ENCODE peak calls at places on chromosomes 1 and 21, in ten cellular contexts. P, F, Z, I, T, G, O, X, Q and L are unnamed samples.

GRCh38 chr1:207034998-207035397 is 2.4 kb upstream of the C1orf116 start:
- DNase-seq in P (no peak), F (no peak), Z (no peak), I (no peak), T (no peak), G (no peak), O (peak), X (no peak), Q (no peak), L (no peak)

GRCh38 chr1:67281246-67281645 is 26.4 kb upstream of the IL12RB2 start:
- DNase-seq in P (no peak), F (no peak), Z (no peak), I (no peak), T (no peak), G (no peak), O (no peak), X (no peak), Q (no peak), L (no peak)

GRCh38 chr1:170377011-170377410 is 155.0 kb upstream of the GORAB start:
- DNase-seq in P (no peak), F (no peak), Z (no peak), I (no peak), T (no peak), G (no peak), O (no peak), X (no peak), Q (no peak), L (no peak)

GRCh38 chr1:89149976-89150375 is 24.1 kb upstream of the GBP2 start:
- DNase-seq in P (no peak), F (no peak), Z (no peak), I (no peak), T (no peak), G (no peak), O (no peak), X (no peak), Q (no peak), L (no peak)

GRCh38 chr1:9561429-9561828 is 22.2 kb downstream of the SLC25A33 start:
- DNase-seq in P (no peak), F (no peak), Z (no peak), I (peak), T (no peak), G (no peak), O (peak), X (no peak), Q (peak), L (no peak)

GRCh38 chr1:166902279-166902678 is 26.2 kb upstream of the TADA1 start:
- DNase-seq in P (no peak), F (no peak), Z (no peak), I (no peak), T (no peak), G (no peak), O (peak), X (no peak), Q (no peak), L (no peak)

GRCh38 chr21:29888437-29888836 is 51.4 kb downstream of the GRIK1 start:
- DNase-seq in P (no peak), F (no peak), Z (no peak), I (no peak), T (no peak), G (no peak), O (peak), X (no peak), Q (no peak), L (no peak)

GRCh38 chr1:91929246-91929645 is 20.0 kb upstream of the BRDT start:
- DNase-seq in P (no peak), F (peak), Z (no peak), I (no peak), T (no peak), G (no peak), O (no peak), X (no peak), Q (no peak), L (no peak)

GRCh38 chr1:200795151-200795550 is 56.5 kb downstream of the CAMSAP2 start:
- DNase-seq in P (no peak), F (no peak), Z (no peak), I (no peak), T (no peak), G (no peak), O (no peak), X (no peak), Q (no peak), L (no peak)

GRCh38 chr21:42403611-42404231 is at the start of gene UBASH3A:
- DNase-seq in P (peak), F (no peak), Z (no peak), I (no peak), T (no peak), G (no peak), O (no peak), X (no peak), Q (no peak), L (peak)

GRCh38 chr1:194786027-194786426 is 1599.6 kb upstream of the B3GALT2 start:
- DNase-seq in P (no peak), F (no peak), Z (no peak), I (no peak), T (no peak), G (no peak), O (no peak), X (no peak), Q (no peak), L (no peak)

GRCh38 chr1:230185076-230186001 is 118.3 kb downstream of the GALNT2 start:
- DNase-seq in P (no peak), F (no peak), Z (no peak), I (no peak), T (no peak), G (no peak), O (no peak), X (no peak), Q (no peak), L (peak)

GRCh38 chr1:77744576-77744975 is 15.1 kb downstream of the USP33 start:
- DNase-seq in P (no peak), F (no peak), Z (no peak), I (no peak), T (no peak), G (no peak), O (no peak), X (no peak), Q (no peak), L (no peak)

GRCh38 chr1:173164686-173165085 is 42.4 kb downstream of the TNFSF4 start:
- DNase-seq in P (no peak), F (peak), Z (no peak), I (no peak), T (no peak), G (no peak), O (no peak), X (no peak), Q (no peak), L (no peak)

GRCh38 chr21:28078126-28078525 is 914.6 kb downstream of the LTN1 start:
- DNase-seq in P (no peak), F (no peak), Z (no peak), I (no peak), T (no peak), G (no peak), O (no peak), X (no peak), Q (no peak), L (no peak)

GRCh38 chr1:12604114-12604874 is 13.7 kb downstream of the DHRS3 start:
- DNase-seq in P (peak), F (no peak), Z (no peak), I (no peak), T (no peak), G (no peak), O (peak), X (no peak), Q (peak), L (no peak)

GRCh38 chr21:34221331-34222030 is 142.3 kb upstream of the KCNE2 start:
- DNase-seq in P (no peak), F (no peak), Z (no peak), I (no peak), T (no peak), G (no peak), O (no peak), X (no peak), Q (no peak), L (no peak)

GRCh38 chr1:165162671-165163241 is 193.8 kb downstream of the LMX1A start:
- DNase-seq in P (no peak), F (peak), Z (no peak), I (peak), T (no peak), G (no peak), O (peak), X (no peak), Q (no peak), L (no peak)

GRCh38 chr1:9284061-9284460 is 8.6 kb upstream of the SPSB1 start:
- DNase-seq in P (no peak), F (no peak), Z (no peak), I (no peak), T (no peak), G (no peak), O (no peak), X (no peak), Q (no peak), L (no peak)

GRCh38 chr21:41759214-41759840 is 7.5 kb downstream of the RIPK4 start:
- DNase-seq in P (no peak), F (peak), Z (no peak), I (no peak), T (no peak), G (no peak), O (no peak), X (no peak), Q (no peak), L (no peak)

GRCh38 chr1:74395492-74395891 is 116.9 kb downstream of the LRRC53 start:
- DNase-seq in P (no peak), F (no peak), Z (no peak), I (no peak), T (no peak), G (no peak), O (no peak), X (no peak), Q (peak), L (no peak)

GRCh38 chr1:20956272-20956671 is 169.2 kb upstream of the HP1BP3 start:
- DNase-seq in P (no peak), F (no peak), Z (no peak), I (no peak), T (no peak), G (no peak), O (no peak), X (no peak), Q (no peak), L (no peak)

GRCh38 chr1:235139315-235139714 is 10.7 kb upstream of the TOMM20 start:
- DNase-seq in P (no peak), F (no peak), Z (no peak), I (no peak), T (no peak), G (no peak), O (no peak), X (no peak), Q (no peak), L (no peak)

GRCh38 chr1:40951943-40952743 is 27.4 kb upstream of the CTPS1 start:
- DNase-seq in P (peak), F (peak), Z (peak), I (peak), T (peak), G (peak), O (peak), X (peak), Q (no peak), L (peak)

GRCh38 chr21:26115899-26116298 is 54.7 kb downstream of the APP start:
- DNase-seq in P (no peak), F (no peak), Z (no peak), I (peak), T (no peak), G (no peak), O (no peak), X (no peak), Q (peak), L (no peak)

GRCh38 chr1:218273757-218274505 is 11.2 kb upstream of the RRP15 start:
- DNase-seq in P (no peak), F (peak), Z (no peak), I (no peak), T (no peak), G (no peak), O (no peak), X (no peak), Q (no peak), L (no peak)

GRCh38 chr1:36322786-36323635 is 434 bp downstream of the EVA1B start:
- DNase-seq in P (peak), F (peak), Z (peak), I (no peak), T (no peak), G (no peak), O (no peak), X (no peak), Q (no peak), L (no peak)

GRCh38 chr21:37682908-37683307 is 233.3 kb downstream of the KCNJ6 start:
- DNase-seq in P (no peak), F (no peak), Z (no peak), I (no peak), T (no peak), G (no peak), O (no peak), X (no peak), Q (no peak), L (no peak)

GRCh38 chr1:205988585-205988995 is 14.6 kb downstream of the RAB7B start:
- DNase-seq in P (no peak), F (no peak), Z (no peak), I (no peak), T (no peak), G (no peak), O (no peak), X (no peak), Q (no peak), L (no peak)

GRCh38 chr1:60342569-60342968 is 269.0 kb upstream of the C1orf87 start:
- DNase-seq in P (no peak), F (no peak), Z (no peak), I (no peak), T (no peak), G (no peak), O (no peak), X (no peak), Q (no peak), L (no peak)

GRCh38 chr1:18898567-18898966 is 3.8 kb downstream of the ALDH4A1 start:
- DNase-seq in P (no peak), F (no peak), Z (no peak), I (no peak), T (no peak), G (no peak), O (no peak), X (no peak), Q (no peak), L (no peak)

GRCh38 chr1:156644640-156645039 is 2.7 kb downstream of the BCAN start:
- DNase-seq in P (no peak), F (no peak), Z (no peak), I (no peak), T (no peak), G (no peak), O (no peak), X (no peak), Q (no peak), L (no peak)

GRCh38 chr1:207000641-207001291 is 30.5 kb upstream of the FCAMR start:
- DNase-seq in P (no peak), F (no peak), Z (no peak), I (no peak), T (no peak), G (no peak), O (no peak), X (no peak), Q (no peak), L (no peak)